ENCODE peak calls at places on chromosomes 7 and 10, in seven cellular contexts. K is lower lobe of right lung, G is GM23248, A is T-helper 17 cell, S is GM04503, D is amygdala, C is GM20000. Q is an unnamed sample.

GRCh38 chr10:3987142-3987974 is 202.3 kb upstream of the KLF6 start:
- DNase-seq in K (no peak), S (peak), G (peak), C (no peak), D (no peak), A (no peak), Q (peak)

GRCh38 chr10:133140417-133141143 is 19.4 kb upstream of the KNDC1 start:
- DNase-seq in A (no peak), S (no peak), G (no peak), C (no peak), D (no peak), K (peak), Q (no peak)

GRCh38 chr7:139231513-139232376 is 708 bp downstream of the UBN2 start:
- DNase-seq in A (peak), G (peak), D (peak), C (peak), K (peak), S (no peak), Q (peak)

GRCh38 chr7:74028321-74028812 is 394 bp downstream of the ELN start:
- DNase-seq in G (no peak), S (no peak), C (no peak), D (peak), K (no peak), A (no peak), Q (no peak)

GRCh38 chr10:68231916-68232315 is at the start of gene ATOH7:
- DNase-seq in S (no peak), A (no peak), K (no peak), D (peak), G (no peak), C (no peak), Q (no peak)

GRCh38 chr10:23604613-23605012 is 165.7 kb downstream of the OTUD1 start:
- DNase-seq in K (no peak), D (no peak), A (no peak), C (no peak), S (no peak), G (no peak), Q (no peak)

GRCh38 chr7:72265071-72265470 is 147.1 kb downstream of the CALN1 start:
- DNase-seq in D (no peak), G (no peak), A (no peak), S (no peak), C (no peak), K (no peak), Q (no peak)

GRCh38 chr7:79386688-79387422 is 66.6 kb downstream of the MAGI2 start:
- DNase-seq in C (no peak), D (no peak), A (no peak), K (no peak), S (no peak), G (peak), Q (peak)

GRCh38 chr10:14476641-14477407 is 146.1 kb upstream of the FRMD4A start:
- DNase-seq in S (peak), D (no peak), K (no peak), C (no peak), G (peak), A (no peak), Q (peak)

GRCh38 chr10:131870831-131871672 is 29.8 kb upstream of the PPP2R2D start:
- DNase-seq in A (no peak), K (no peak), S (no peak), C (no peak), D (no peak), G (no peak), Q (peak)

GRCh38 chr10:49161411-49161997 is 26.7 kb downstream of the TMEM273 start:
- DNase-seq in D (no peak), G (peak), A (no peak), C (no peak), S (peak), K (no peak), Q (no peak)

GRCh38 chr10:61835069-61835908 is 66.2 kb upstream of the ARID5B start:
- DNase-seq in A (no peak), K (no peak), C (peak), G (peak), D (no peak), S (peak), Q (peak)